ENCODE peak calls at places on chromosome 15, in six cellular contexts. F is globus pallidus, H is progenitor cell of endocrine pancreas, O is epithelial cell of esophagus, M is NCI-H460, U is GM04504. R is an unnamed sample.

GRCh38 chr15:92077353-92078080 is 224.0 kb downstream of the SLCO3A1 start:
- DNase-seq in F (peak; percentile 68), H (peak; percentile 65), O (peak; percentile 80), M (peak; percentile 41), U (peak; percentile 26), R (peak; percentile 93)

GRCh38 chr15:29728418-29728817 is 93.8 kb downstream of the TJP1 start:
- DNase-seq in F (no peak), H (no peak), O (no peak), M (no peak), U (no peak), R (no peak)

GRCh38 chr15:38354321-38354929 is 99.5 kb upstream of the FAM98B start:
- DNase-seq in F (peak; percentile 79), H (peak; percentile 21), O (peak; percentile 80), M (peak; percentile 73), U (peak; percentile 39), R (peak; percentile 75)

GRCh38 chr15:101170568-101171350 is 81.1 kb downstream of the CHSY1 start:
- DNase-seq in F (no peak), H (no peak), O (peak; percentile 87), M (peak; percentile 14), U (peak; percentile 82), R (no peak)

GRCh38 chr15:91881551-91882297 is 28.2 kb downstream of the SLCO3A1 start:
- DNase-seq in F (no peak), H (no peak), O (no peak), M (no peak), U (no peak), R (peak; percentile 23)

GRCh38 chr15:32828507-32829186 is 110.8 kb downstream of the GREM1 start:
- DNase-seq in F (no peak), H (no peak), O (peak; percentile 45), M (no peak), U (peak; percentile 85), R (no peak)

GRCh38 chr15:75508741-75509532 is 57.4 kb upstream of the SIN3A start:
- DNase-seq in F (no peak), H (no peak), O (peak; percentile 49), M (peak; percentile 21), U (peak; percentile 15), R (peak; percentile 39)

GRCh38 chr15:85591622-85592021 is 203.1 kb downstream of the KLHL25 start:
- DNase-seq in F (no peak), H (no peak), O (no peak), M (no peak), U (no peak), R (peak; percentile 51)

GRCh38 chr15:70061086-70061370 is 36.7 kb downstream of the TLE3 start:
- DNase-seq in F (no peak), H (no peak), O (no peak), M (no peak), U (no peak), R (no peak)

GRCh38 chr15:58545307-58546065 is 113.7 kb downstream of the LIPC start:
- DNase-seq in F (no peak), H (no peak), O (no peak), M (no peak), U (no peak), R (no peak)

GRCh38 chr15:92845109-92845508 is 55.0 kb upstream of the CHD2 start:
- DNase-seq in F (peak; percentile 57), H (no peak), O (peak; percentile 68), M (no peak), U (no peak), R (no peak)

GRCh38 chr15:99986297-99987118 is 253.3 kb upstream of the LYSMD4 start:
- DNase-seq in F (peak; percentile 84), H (no peak), O (no peak), M (no peak), U (no peak), R (no peak)

GRCh38 chr15:57003418-57003817 is 85.0 kb downstream of the TCF12 start:
- DNase-seq in F (peak; percentile 46), H (no peak), O (peak; percentile 82), M (no peak), U (peak; percentile 43), R (no peak)

GRCh38 chr15:88449581-88449980 is 17.6 kb downstream of the MRPL46 start:
- DNase-seq in F (no peak), H (no peak), O (no peak), M (no peak), U (no peak), R (peak; percentile 41)

GRCh38 chr15:80780416-80781221 is 1.4 kb downstream of the CEMIP start:
- DNase-seq in F (no peak), H (peak; percentile 83), O (peak; percentile 70), M (no peak), U (no peak), R (no peak)

GRCh38 chr15:64305261-64305660 is 50.7 kb downstream of the CSNK1G1 start:
- DNase-seq in F (no peak), H (no peak), O (peak; percentile 43), M (no peak), U (no peak), R (no peak)

GRCh38 chr15:74312445-74313007 is 54.9 kb downstream of the CYP11A1 start:
- DNase-seq in F (no peak), H (no peak), O (no peak), M (no peak), U (no peak), R (peak; percentile 98)

GRCh38 chr15:45180201-45180600 is 7.6 kb downstream of the SHF start:
- DNase-seq in F (no peak), H (no peak), O (no peak), M (no peak), U (no peak), R (no peak)

GRCh38 chr15:64695571-64695992 is 79.8 kb downstream of the RBPMS2 start:
- DNase-seq in F (peak; percentile 74), H (no peak), O (no peak), M (no peak), U (no peak), R (peak; percentile 62)

GRCh38 chr15:29913528-29914135 is 91.4 kb upstream of the TJP1 start:
- DNase-seq in F (no peak), H (no peak), O (no peak), M (no peak), U (no peak), R (no peak)

GRCh38 chr15:100468265-100468664 is 60.5 kb downstream of the CERS3 start:
- DNase-seq in F (no peak), H (no peak), O (no peak), M (no peak), U (no peak), R (no peak)

GRCh38 chr15:77251662-77252061 is 168.2 kb downstream of the PEAK1 start:
- DNase-seq in F (no peak), H (no peak), O (peak; percentile 2), M (no peak), U (no peak), R (no peak)

GRCh38 chr15:42511010-42511396 is 15.6 kb downstream of the SNAP23 start:
- DNase-seq in F (no peak), H (no peak), O (peak; percentile 32), M (no peak), U (peak; percentile 18), R (no peak)

GRCh38 chr15:79582650-79583049 is 150.5 kb downstream of the MINAR1 start:
- DNase-seq in F (no peak), H (no peak), O (no peak), M (no peak), U (no peak), R (no peak)

GRCh38 chr15:85477730-85478129 is 97.3 kb downstream of the AKAP13 start:
- DNase-seq in F (no peak), H (no peak), O (peak; percentile 62), M (no peak), U (no peak), R (peak; percentile 29)

GRCh38 chr15:70533931-70534742 is 229.2 kb downstream of the UACA start:
- DNase-seq in F (no peak), H (no peak), O (no peak), M (no peak), U (peak; percentile 31), R (no peak)

GRCh38 chr15:76905013-76905839 is at the start of gene SCAPER:
- DNase-seq in F (peak; percentile 94), H (peak; percentile 82), O (peak; percentile 91), M (peak; percentile 72), U (peak; percentile 56), R (peak; percentile 97)